ENCODE peak calls at places on chromosomes 5 and 9, in five cellular contexts. R is HEK293T, X is stomach, L is Daoy, V is Karpas-422. M is an unnamed sample.

GRCh38 chr5:24226492-24226891 is 418.3 kb downstream of the CDH10 start:
- DNase-seq in L (no peak), V (no peak), X (no peak), R (no peak), M (no peak)

GRCh38 chr5:140324834-140325195 is 21.6 kb downstream of the HBEGF start:
- DNase-seq in L (peak), R (no peak), X (no peak), V (no peak), M (peak)

GRCh38 chr5:50415912-50416311 is 25.2 kb downstream of the EMB start:
- DNase-seq in V (peak), R (no peak), L (no peak), X (no peak), M (no peak)

GRCh38 chr5:15502208-15502607 is 2.2 kb downstream of the FBXL7 start:
- DNase-seq in L (peak), R (no peak), X (no peak), V (no peak), M (no peak)

GRCh38 chr9:95615246-95615645 is 98.5 kb upstream of the PTCH1 start:
- DNase-seq in X (no peak), V (no peak), R (no peak), L (no peak), M (no peak)

GRCh38 chr9:4567601-4568000 is 77.3 kb downstream of the SLC1A1 start:
- DNase-seq in R (no peak), V (no peak), X (no peak), L (no peak), M (no peak)

GRCh38 chr5:119323630-119324000 is 32.2 kb upstream of the TNFAIP8 start:
- DNase-seq in X (no peak), R (peak), L (peak), V (no peak), M (no peak)

GRCh38 chr5:17996002-17996401 is 361.7 kb downstream of the TAF11L14 start:
- DNase-seq in X (no peak), R (no peak), V (no peak), L (no peak), M (no peak)

GRCh38 chr5:151700816-151701215 is 14.1 kb upstream of the SPARC start:
- DNase-seq in V (peak), R (no peak), L (no peak), X (no peak), M (no peak)

GRCh38 chr5:176491056-176491646 is 43.0 kb downstream of the FAF2 start:
- DNase-seq in L (no peak), R (no peak), X (no peak), V (no peak), M (no peak)